ENCODE peak calls at places on chromosomes 13 and 19, in five cellular contexts. J, R, L, F and B are unnamed samples.

GRCh38 chr13:29384466-29384865 is 211.0 kb downstream of the SLC7A1 start:
- DNase-seq in J (no peak), R (peak; percentile 28), L (no peak), F (no peak), B (no peak)

GRCh38 chr19:29119582-29119981 is 93.4 kb downstream of the UQCRFS1 start:
- DNase-seq in J (no peak), R (no peak), L (no peak), F (no peak), B (no peak)

GRCh38 chr13:48838193-48839000 is 137.3 kb upstream of the FNDC3A start:
- DNase-seq in J (no peak), R (no peak), L (no peak), F (no peak), B (no peak)

GRCh38 chr13:30998548-30999140 is 66.2 kb downstream of the TEX26 start:
- DNase-seq in J (no peak), R (no peak), L (no peak), F (no peak), B (no peak)

GRCh38 chr19:2507109-2507508 is 31.2 kb downstream of the GADD45B start:
- DNase-seq in J (no peak), R (no peak), L (peak; percentile 75), F (peak; percentile 65), B (no peak)

GRCh38 chr19:18286973-18287635 is 5.7 kb upstream of the JUND start:
- DNase-seq in J (no peak), R (peak; percentile 12), L (no peak), F (no peak), B (no peak)

GRCh38 chr19:4415352-4415751 is 12.9 kb downstream of the CHAF1A start:
- DNase-seq in J (no peak), R (no peak), L (no peak), F (no peak), B (no peak)

GRCh38 chr19:44575116-44575700 is 38.2 kb upstream of the IGSF23 start:
- DNase-seq in J (no peak), R (no peak), L (no peak), F (no peak), B (no peak)

GRCh38 chr19:50044922-50045321 is 19.1 kb downstream of the ZNF473 start:
- DNase-seq in J (no peak), R (no peak), L (no peak), F (no peak), B (no peak)

GRCh38 chr13:27977476-27978300 is 8.6 kb upstream of the CDX2 start:
- DNase-seq in J (no peak), R (no peak), L (no peak), F (no peak), B (peak; percentile 55)

GRCh38 chr13:111152836-111153235 is 37.7 kb downstream of the ARHGEF7 start:
- DNase-seq in J (no peak), R (no peak), L (no peak), F (no peak), B (peak; percentile 35)

GRCh38 chr13:98510156-98510509 is 66.8 kb downstream of the STK24 start:
- DNase-seq in J (no peak), R (no peak), L (peak; percentile 42), F (no peak), B (no peak)

GRCh38 chr13:102233566-102234208 is 168.2 kb downstream of the FGF14 start:
- DNase-seq in J (no peak), R (no peak), L (no peak), F (no peak), B (no peak)

GRCh38 chr19:44010468-44010867 is 7.7 kb downstream of the ZNF230 start:
- DNase-seq in J (no peak), R (no peak), L (no peak), F (no peak), B (no peak)

GRCh38 chr13:101649490-101650126 is 197.1 kb downstream of the ITGBL1 start:
- DNase-seq in J (no peak), R (no peak), L (no peak), F (no peak), B (no peak)

GRCh38 chr13:107466326-107466725 is 749.0 kb downstream of the LIG4 start:
- DNase-seq in J (no peak), R (no peak), L (no peak), F (no peak), B (no peak)

GRCh38 chr19:6861683-6862286 is 25.6 kb upstream of the ADGRE1 start:
- DNase-seq in J (no peak), R (no peak), L (no peak), F (no peak), B (no peak)

GRCh38 chr13:97535619-97536018 is 101.7 kb downstream of the RAP2A start:
- DNase-seq in J (no peak), R (no peak), L (no peak), F (no peak), B (no peak)

GRCh38 chr13:36432106-36432544 is at the start of gene CCNA1:
- DNase-seq in J (no peak), R (peak; percentile 38), L (no peak), F (peak; percentile 25), B (peak; percentile 54)

GRCh38 chr19:1312732-1313694 is 27.3 kb downstream of the EFNA2 start:
- DNase-seq in J (no peak), R (no peak), L (no peak), F (no peak), B (peak; percentile 32)

GRCh38 chr13:112968910-112969691 is at the start of gene MCF2L:
- DNase-seq in J (no peak), R (peak; percentile 60), L (no peak), F (peak; percentile 56), B (peak; percentile 64)

GRCh38 chr19:38736036-38736412 is 8.2 kb downstream of the CAPN12 start:
- DNase-seq in J (no peak), R (no peak), L (no peak), F (peak; percentile 64), B (peak; percentile 72)
- H3K4me3 ChIP-seq in J (peak overlapping the region; percentile 52), R (peak overlapping the region; percentile 48), L (peak overlapping the region; percentile 63), F (peak overlapping the region; percentile 46), B (no peak overlapping the region)

DNA sequence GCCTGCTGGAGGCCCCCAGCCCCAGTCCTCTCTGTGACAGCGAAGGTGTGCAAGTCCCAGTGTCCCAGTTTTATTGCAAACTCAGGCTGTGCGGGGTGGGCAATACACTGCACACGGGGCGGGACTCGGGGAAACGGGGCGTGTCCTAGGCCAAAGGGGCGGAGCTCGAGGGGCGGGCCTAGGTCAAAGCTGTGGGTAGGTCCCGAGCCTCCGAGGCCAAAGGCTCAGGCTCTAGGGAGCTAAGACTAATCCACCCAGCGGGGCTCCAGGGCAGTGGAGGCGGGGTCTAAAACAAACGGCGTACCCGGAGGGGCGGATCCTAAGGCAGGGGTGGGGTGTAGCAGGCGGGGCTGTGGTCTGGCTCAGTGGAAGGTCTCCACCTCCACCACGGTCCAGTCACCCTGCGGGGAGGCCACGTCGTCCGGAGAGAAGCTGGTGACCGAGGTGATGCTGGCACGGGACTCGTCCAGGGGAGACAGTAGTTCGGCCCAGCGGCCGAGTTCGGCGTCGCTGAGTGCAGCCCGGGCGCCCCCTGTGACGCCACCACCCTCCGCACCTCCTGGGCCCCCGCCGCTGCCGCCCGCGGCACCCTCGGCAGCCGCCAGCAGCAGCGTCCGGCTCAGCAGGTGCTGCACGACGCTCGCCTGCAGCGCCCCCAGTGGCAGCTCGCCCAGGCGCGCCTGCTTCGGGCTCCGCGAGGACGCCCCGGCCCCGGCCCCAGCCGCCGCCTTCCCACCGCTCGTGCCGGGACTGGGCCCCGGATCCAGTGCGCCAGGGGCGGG is 5.3 kb downstream of the PRR36 start:
- DNase-seq in J (no peak), R (peak; percentile 78), L (peak; percentile 77), F (peak; percentile 84), B (peak; percentile 87)
- TF ChIP-seq CTCF in J (peak; percentile 89), R (peak; percentile 88), L (no peak), F (peak; percentile 92), B (peak; percentile 86)

GRCh38 chr13:99691552-99691951 is 190.3 kb downstream of the TM9SF2 start:
- DNase-seq in J (no peak), R (no peak), L (no peak), F (no peak), B (no peak)
- H3K4me1 ChIP-seq in J (no peaks in the 10 kb centered on the region), R (peaks cover 8% of the 10 kb centered on the region), L (no peaks in the 10 kb centered on the region), F (no peaks in the 10 kb centered on the region), B (peaks cover 7% of the 10 kb centered on the region)

DNA sequence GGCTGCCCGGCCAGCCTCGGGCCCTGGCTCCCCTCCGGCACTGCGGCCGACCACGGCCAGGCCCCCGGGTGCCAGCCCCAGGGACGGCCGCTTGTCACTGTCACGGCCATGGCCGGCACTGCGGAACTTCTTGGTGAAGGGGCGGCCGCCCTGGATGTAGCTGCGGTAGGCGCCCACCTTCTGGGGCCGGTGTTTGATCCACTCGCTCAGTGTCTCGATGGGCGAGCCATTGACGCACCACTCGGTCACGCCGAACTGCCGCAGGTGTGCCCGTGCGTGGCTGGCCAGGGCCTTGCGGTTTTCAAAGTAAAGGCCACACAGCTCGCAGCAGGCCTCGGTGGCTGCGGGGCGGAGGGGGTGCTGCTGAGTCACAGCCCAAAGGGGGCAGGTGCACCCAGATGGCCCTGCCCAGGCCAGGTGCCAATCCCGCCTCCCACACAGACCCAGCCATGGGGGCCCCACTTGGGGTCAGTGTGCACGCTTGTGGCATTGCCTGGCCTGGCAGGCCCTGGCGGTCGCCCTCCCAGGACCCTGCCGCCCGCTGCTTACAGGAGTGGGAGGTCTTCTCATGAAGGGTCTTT is 6.0 kb upstream of the AKAP8L start:
- DNase-seq in J (no peak), R (peak; percentile 29), L (no peak), F (no peak), B (no peak)
- H3K4me3 ChIP-seq in J (no peak overlapping the region), R (no peak overlapping the region), L (no peak overlapping the region), F (no peak overlapping the region), B (no peak overlapping the region)